ENCODE peak calls at places on chromosomes 11 and 22, in eight cellular contexts. V is NB4, L is HCT116, P is K562, E is tibial nerve, I is IMR-90, S is A549, U is adrenal gland. X is an unnamed sample.

GRCh38 chr11:133724116-133724515 is 121.2 kb downstream of the SPATA19 start:
- DNase-seq in U (no peak), E (no peak), L (no peak), I (no peak), P (no peak), V (no peak), S (no peak), X (no peak)

GRCh38 chr11:22432331-22433065 is 94.3 kb downstream of the SLC17A6 start:
- DNase-seq in S (no peak), V (no peak), L (no peak), E (peak), U (peak), I (peak), P (no peak), X (no peak)

GRCh38 chr22:30436196-30436595 is 10.6 kb downstream of the MTFP1 start:
- DNase-seq in P (no peak), I (no peak), E (no peak), S (no peak), U (no peak), V (no peak), L (no peak), X (no peak)

GRCh38 chr11:17613983-17614382 is 66.9 kb downstream of the OTOG start:
- DNase-seq in S (no peak), E (no peak), U (no peak), L (no peak), V (no peak), I (no peak), P (no peak), X (no peak)

GRCh38 chr11:47905358-47906059 is 57.4 kb upstream of the NUP160 start:
- DNase-seq in S (no peak), L (no peak), E (no peak), P (peak), U (no peak), I (peak), V (peak), X (no peak)

GRCh38 chr22:21038405-21038804 is 6.0 kb upstream of the SLC7A4 start:
- DNase-seq in E (no peak), I (peak), S (no peak), L (no peak), U (no peak), V (no peak), P (no peak), X (no peak)

GRCh38 chr11:60951909-60952741 is at the start of gene SLC15A3:
- DNase-seq in V (peak), L (no peak), I (peak), U (peak), S (no peak), P (no peak), E (peak), X (no peak)

GRCh38 chr22:47357086-47357485 is 594.6 kb downstream of the TBC1D22A start:
- DNase-seq in V (no peak), E (no peak), P (no peak), L (no peak), S (no peak), I (no peak), U (no peak), X (no peak)

GRCh38 chr11:28743101-28743550 is 634.9 kb downstream of the METTL15 start:
- DNase-seq in E (no peak), U (no peak), I (peak), L (no peak), V (no peak), P (no peak), S (peak), X (no peak)

GRCh38 chr11:55914482-55914881 is at the start of gene OR5W2:
- DNase-seq in U (no peak), S (no peak), V (no peak), I (no peak), P (no peak), E (no peak), L (no peak), X (no peak)

GRCh38 chr11:19368726-19369364 is 128.1 kb upstream of the E2F8 start:
- DNase-seq in E (no peak), S (no peak), U (no peak), P (no peak), V (peak), L (no peak), I (no peak), X (no peak)

DNA sequence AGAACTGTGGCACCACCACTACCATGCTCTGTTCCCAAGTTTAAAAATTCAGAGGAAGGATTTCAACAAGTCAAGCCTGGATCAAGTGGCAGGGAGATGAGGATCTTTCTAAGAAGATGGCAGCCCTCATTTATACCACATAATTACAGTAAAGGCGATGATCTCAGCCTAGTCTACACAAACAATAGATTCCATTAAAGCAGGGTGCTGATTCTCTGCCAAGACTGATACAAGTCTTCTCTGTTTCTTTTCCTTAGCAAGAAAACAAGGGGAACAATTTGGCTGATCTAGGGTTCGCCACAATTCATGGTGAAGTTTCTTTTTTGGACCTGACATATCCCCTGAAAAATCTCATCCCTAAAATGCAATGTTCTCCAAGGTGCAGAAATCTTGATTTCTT is 73.9 kb downstream of the PPFIBP2 start:
- DNase-seq in E (no peak), U (no peak), L (no peak), V (no peak), P (no peak), I (no peak), S (no peak), X (no peak)
- TF ChIP-seq POLR2A in E (no peak), U (no peak), L (no peak), V (no peak), P (no peak), I (no peak), S (no peak), X (no peak)

GRCh38 chr11:77633856-77634425 is 3.7 kb downstream of the CLNS1A start:
- DNase-seq in L (no peak), E (no peak), U (no peak), V (peak), I (no peak), S (no peak), P (no peak), X (no peak)

GRCh38 chr11:77642228-77642627 is 4.6 kb upstream of the CLNS1A start:
- DNase-seq in L (no peak), P (no peak), U (no peak), V (no peak), S (no peak), E (no peak), I (no peak), X (no peak)

GRCh38 chr11:77634724-77635123 is 2.9 kb downstream of the CLNS1A start:
- DNase-seq in L (no peak), S (no peak), I (no peak), P (no peak), U (no peak), V (peak), E (no peak), X (peak)

GRCh38 chr11:77636738-77637344 is 753 bp downstream of the CLNS1A start:
- DNase-seq in I (no peak), V (peak), U (no peak), P (no peak), S (no peak), E (no peak), L (no peak), X (peak)

GRCh38 chr11:77637345-77638165 is at the start of gene CLNS1A:
- DNase-seq in I (peak), S (peak), P (peak), V (peak), U (peak), L (peak), E (peak), X (peak)
- TF ChIP-seq POLR2A in I (peak), S (peak), P (peak), V (peak), U (peak), L (peak), E (peak), X (peak)

GRCh38 chr22:24550902-24551229 is 4.1 kb downstream of the GUCD1 start:
- DNase-seq in U (no peak), L (no peak), I (no peak), E (no peak), P (no peak), S (no peak), V (no peak), X (no peak)

GRCh38 chr22:24550028-24550901 is 4.7 kb downstream of the GUCD1 start:
- DNase-seq in V (peak), U (no peak), L (no peak), I (no peak), E (no peak), S (peak), P (no peak), X (no peak)

GRCh38 chr22:24543679-24544243 is 11.2 kb downstream of the GUCD1 start:
- DNase-seq in S (no peak), L (no peak), U (no peak), I (no peak), E (no peak), V (no peak), P (no peak), X (no peak)

GRCh38 chr22:24553597-24554315 is 1.2 kb downstream of the GUCD1 start:
- DNase-seq in E (no peak), I (peak), U (peak), P (no peak), S (no peak), L (no peak), V (peak), X (peak)

DNA sequence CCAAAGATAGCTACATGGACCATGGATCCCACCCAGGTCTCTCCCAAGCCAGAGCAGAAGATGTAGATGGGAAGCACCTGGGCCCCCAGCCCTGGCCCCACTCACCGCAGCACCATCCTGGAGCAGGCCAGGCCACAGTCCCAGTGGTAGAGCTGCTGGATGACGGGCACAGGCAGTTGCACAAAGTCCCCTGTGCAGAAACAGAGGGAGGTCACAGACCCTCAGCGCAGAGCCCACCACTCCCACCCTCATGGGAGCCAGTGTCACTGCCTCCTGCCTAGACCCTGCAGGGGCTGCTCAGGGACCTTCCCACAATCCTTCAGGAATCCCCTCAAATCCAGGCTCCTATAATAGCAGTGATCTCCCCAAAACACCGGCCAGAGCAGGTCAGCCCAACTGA is 6.1 kb downstream of the GUCD1 start:
- DNase-seq in L (no peak), I (no peak), E (no peak), V (no peak), P (no peak), S (no peak), U (no peak), X (no peak)
- TF ChIP-seq POLR2A in L (no peak), I (no peak), E (no peak), V (no peak), P (no peak), S (no peak), U (no peak), X (peak)

DNA sequence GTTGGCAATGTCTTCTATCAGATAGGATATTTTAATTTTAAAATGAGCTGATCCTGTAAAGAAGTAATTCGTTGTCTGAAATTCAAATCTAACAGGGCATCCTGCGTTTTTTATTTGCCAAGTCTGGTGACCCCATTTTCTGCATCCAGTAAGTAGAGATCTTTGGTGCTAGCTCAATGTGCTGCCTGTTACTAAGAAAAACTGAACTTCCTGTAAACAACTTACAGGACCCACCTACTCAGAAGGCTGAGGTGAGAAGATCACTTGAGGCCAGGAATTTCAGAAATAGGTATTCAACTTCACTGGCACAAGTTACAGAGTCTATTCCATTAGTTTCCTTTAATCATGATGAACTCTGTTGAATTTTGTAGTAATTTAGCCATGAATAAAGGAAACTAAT is 4.0 kb downstream of the ARL14EP start:
- DNase-seq in I (no peak), U (no peak), V (no peak), P (no peak), S (no peak), L (no peak), E (no peak), X (no peak)
- TF ChIP-seq POLR2A in I (no peak), U (no peak), V (no peak), P (no peak), S (no peak), L (no peak), E (no peak), X (no peak)